ENCODE peak calls at places on chromosomes 4 and X, in ten cellular contexts. One of them, this sample, is unnamed. For H3K4me1, the result is how much of the 10 kb centered on the place peaks cover.

GRCh38 chr4:175035907-175036306 is 117.7 kb downstream of the ADAM29 start:
- DNase-seq in IMR-90: no peak
- DNase-seq in upper lobe of right lung: no peak
- DNase-seq in uterus: no peak
- DNase-seq in lung: no peak
- DNase-seq in effector memory CD4-positive, alpha-beta T cell: no peak
- DNase-seq in ascending aorta: no peak
- DNase-seq in right cardiac atrium: no peak
- DNase-seq in ovary: no peak
- DNase-seq in mammary epithelial cell: peak
- DNase-seq in this sample: no peak

GRCh38 chr4:3834186-3834920 is 68.2 kb downstream of the ADRA2C start:
- DNase-seq in IMR-90: no peak
- DNase-seq in upper lobe of right lung: no peak
- DNase-seq in uterus: no peak
- DNase-seq in lung: no peak
- DNase-seq in effector memory CD4-positive, alpha-beta T cell: no peak
- DNase-seq in ascending aorta: no peak
- DNase-seq in right cardiac atrium: peak
- DNase-seq in ovary: no peak
- DNase-seq in mammary epithelial cell: no peak
- DNase-seq in this sample: no peak

GRCh38 chr4:135236035-135236434 is 1034.4 kb upstream of the PABPC4L start:
- DNase-seq in IMR-90: no peak
- DNase-seq in upper lobe of right lung: no peak
- DNase-seq in uterus: no peak
- DNase-seq in lung: no peak
- DNase-seq in effector memory CD4-positive, alpha-beta T cell: no peak
- DNase-seq in ascending aorta: no peak
- DNase-seq in right cardiac atrium: no peak
- DNase-seq in ovary: no peak
- DNase-seq in mammary epithelial cell: no peak
- DNase-seq in this sample: no peak

GRCh38 chrX:71565634-71566033 is 12.6 kb upstream of the GCNA start:
- DNase-seq in IMR-90: no peak
- DNase-seq in upper lobe of right lung: no peak
- DNase-seq in uterus: no peak
- DNase-seq in lung: no peak
- DNase-seq in effector memory CD4-positive, alpha-beta T cell: no peak
- DNase-seq in ascending aorta: no peak
- DNase-seq in right cardiac atrium: no peak
- DNase-seq in ovary: no peak
- DNase-seq in mammary epithelial cell: no peak
- DNase-seq in this sample: no peak

GRCh38 chr4:128427832-128428366 is 140.3 kb upstream of the PGRMC2 start:
- DNase-seq in IMR-90: peak
- DNase-seq in upper lobe of right lung: peak
- DNase-seq in uterus: no peak
- DNase-seq in lung: peak
- DNase-seq in effector memory CD4-positive, alpha-beta T cell: no peak
- DNase-seq in ascending aorta: no peak
- DNase-seq in right cardiac atrium: no peak
- DNase-seq in ovary: no peak
- DNase-seq in mammary epithelial cell: peak
- DNase-seq in this sample: peak

GRCh38 chr4:55426518-55426917 is 30.8 kb downstream of the TMEM165 start:
- DNase-seq in IMR-90: no peak
- DNase-seq in upper lobe of right lung: no peak
- DNase-seq in uterus: no peak
- DNase-seq in lung: no peak
- DNase-seq in effector memory CD4-positive, alpha-beta T cell: no peak
- DNase-seq in ascending aorta: no peak
- DNase-seq in right cardiac atrium: no peak
- DNase-seq in ovary: no peak
- DNase-seq in mammary epithelial cell: no peak
- DNase-seq in this sample: no peak

GRCh38 chr4:158624889-158625478 is 46.7 kb downstream of the C4orf46 start:
- DNase-seq in IMR-90: peak
- DNase-seq in upper lobe of right lung: no peak
- DNase-seq in uterus: peak
- DNase-seq in lung: no peak
- DNase-seq in effector memory CD4-positive, alpha-beta T cell: no peak
- DNase-seq in ascending aorta: no peak
- DNase-seq in right cardiac atrium: no peak
- DNase-seq in ovary: no peak
- DNase-seq in mammary epithelial cell: peak
- DNase-seq in this sample: no peak

GRCh38 chrX:75642811-75643361 is 120.0 kb upstream of the ZDHHC15 start:
- DNase-seq in IMR-90: no peak
- DNase-seq in upper lobe of right lung: no peak
- DNase-seq in uterus: no peak
- DNase-seq in lung: no peak
- DNase-seq in effector memory CD4-positive, alpha-beta T cell: no peak
- DNase-seq in ascending aorta: no peak
- DNase-seq in right cardiac atrium: no peak
- DNase-seq in ovary: no peak
- DNase-seq in mammary epithelial cell: no peak
- DNase-seq in this sample: no peak

GRCh38 chr4:127140306-127140705 is 492.5 kb upstream of the INTU start:
- DNase-seq in IMR-90: peak
- DNase-seq in upper lobe of right lung: no peak
- DNase-seq in uterus: no peak
- DNase-seq in lung: no peak
- DNase-seq in effector memory CD4-positive, alpha-beta T cell: no peak
- DNase-seq in ascending aorta: no peak
- DNase-seq in right cardiac atrium: no peak
- DNase-seq in ovary: no peak
- DNase-seq in mammary epithelial cell: peak
- DNase-seq in this sample: no peak

GRCh38 chrX:35711281-35711680 is 86.9 kb upstream of the MAGEB16 start:
- DNase-seq in IMR-90: no peak
- DNase-seq in upper lobe of right lung: no peak
- DNase-seq in uterus: no peak
- DNase-seq in lung: no peak
- DNase-seq in effector memory CD4-positive, alpha-beta T cell: no peak
- DNase-seq in ascending aorta: no peak
- DNase-seq in right cardiac atrium: no peak
- DNase-seq in ovary: no peak
- DNase-seq in mammary epithelial cell: no peak
- DNase-seq in this sample: no peak

GRCh38 chr4:27062256-27062655 is 201.6 kb downstream of the STIM2 start:
- DNase-seq in IMR-90: no peak
- DNase-seq in upper lobe of right lung: no peak
- DNase-seq in uterus: no peak
- DNase-seq in lung: no peak
- DNase-seq in effector memory CD4-positive, alpha-beta T cell: no peak
- DNase-seq in ascending aorta: no peak
- DNase-seq in right cardiac atrium: no peak
- DNase-seq in ovary: no peak
- DNase-seq in mammary epithelial cell: no peak
- DNase-seq in this sample: no peak

GRCh38 chrX:29652484-29652883 is 562.9 kb upstream of the MAGEB2 start:
- DNase-seq in IMR-90: peak
- DNase-seq in upper lobe of right lung: no peak
- DNase-seq in uterus: no peak
- DNase-seq in lung: no peak
- DNase-seq in effector memory CD4-positive, alpha-beta T cell: no peak
- DNase-seq in ascending aorta: no peak
- DNase-seq in right cardiac atrium: no peak
- DNase-seq in ovary: no peak
- DNase-seq in mammary epithelial cell: peak
- DNase-seq in this sample: no peak

GRCh38 chr4:128600996-128601857 is 208.3 kb upstream of the JADE1 start:
- DNase-seq in IMR-90: peak
- DNase-seq in upper lobe of right lung: peak
- DNase-seq in uterus: peak
- DNase-seq in lung: peak
- DNase-seq in effector memory CD4-positive, alpha-beta T cell: no peak
- DNase-seq in ascending aorta: no peak
- DNase-seq in right cardiac atrium: peak
- DNase-seq in ovary: peak
- DNase-seq in mammary epithelial cell: peak
- DNase-seq in this sample: peak

GRCh38 chr4:86055898-86056297 is 304.0 kb downstream of the MAPK10 start:
- DNase-seq in IMR-90: peak
- DNase-seq in upper lobe of right lung: no peak
- DNase-seq in uterus: no peak
- DNase-seq in lung: no peak
- DNase-seq in effector memory CD4-positive, alpha-beta T cell: no peak
- DNase-seq in ascending aorta: no peak
- DNase-seq in right cardiac atrium: no peak
- DNase-seq in ovary: no peak
- DNase-seq in mammary epithelial cell: peak
- DNase-seq in this sample: no peak

GRCh38 chr4:40221744-40222143 is 24.9 kb downstream of the RHOH start:
- DNase-seq in IMR-90: no peak
- DNase-seq in upper lobe of right lung: no peak
- DNase-seq in uterus: no peak
- DNase-seq in lung: no peak
- DNase-seq in effector memory CD4-positive, alpha-beta T cell: no peak
- DNase-seq in ascending aorta: no peak
- DNase-seq in right cardiac atrium: no peak
- DNase-seq in ovary: no peak
- DNase-seq in mammary epithelial cell: no peak
- DNase-seq in this sample: no peak
- H3K4me1 ChIP-seq in IMR-90: under half
- H3K4me1 ChIP-seq in upper lobe of right lung: under half
- H3K4me1 ChIP-seq in uterus: under half
- H3K4me1 ChIP-seq in lung: under half
- H3K4me1 ChIP-seq in effector memory CD4-positive, alpha-beta T cell: half or more
- H3K4me1 ChIP-seq in ascending aorta: under half
- H3K4me1 ChIP-seq in right cardiac atrium: under half
- H3K4me1 ChIP-seq in ovary: under half
- H3K4me1 ChIP-seq in mammary epithelial cell: under half
- H3K4me1 ChIP-seq in this sample: under half

GRCh38 chr4:153527690-153528089 is 61.5 kb downstream of the TMEM131L start:
- DNase-seq in IMR-90: no peak
- DNase-seq in upper lobe of right lung: no peak
- DNase-seq in uterus: no peak
- DNase-seq in lung: no peak
- DNase-seq in effector memory CD4-positive, alpha-beta T cell: no peak
- DNase-seq in ascending aorta: no peak
- DNase-seq in right cardiac atrium: no peak
- DNase-seq in ovary: no peak
- DNase-seq in mammary epithelial cell: no peak
- DNase-seq in this sample: no peak

GRCh38 chr4:153530284-153530995 is 64.3 kb downstream of the TMEM131L start:
- DNase-seq in IMR-90: no peak
- DNase-seq in upper lobe of right lung: no peak
- DNase-seq in uterus: no peak
- DNase-seq in lung: no peak
- DNase-seq in effector memory CD4-positive, alpha-beta T cell: no peak
- DNase-seq in ascending aorta: no peak
- DNase-seq in right cardiac atrium: no peak
- DNase-seq in ovary: no peak
- DNase-seq in mammary epithelial cell: no peak
- DNase-seq in this sample: peak

GRCh38 chr4:153530996-153531375 is 64.8 kb downstream of the TMEM131L start:
- DNase-seq in IMR-90: no peak
- DNase-seq in upper lobe of right lung: no peak
- DNase-seq in uterus: no peak
- DNase-seq in lung: no peak
- DNase-seq in effector memory CD4-positive, alpha-beta T cell: no peak
- DNase-seq in ascending aorta: no peak
- DNase-seq in right cardiac atrium: no peak
- DNase-seq in ovary: no peak
- DNase-seq in mammary epithelial cell: no peak
- DNase-seq in this sample: no peak

GRCh38 chr4:153529646-153530045 is 63.5 kb downstream of the TMEM131L start:
- DNase-seq in IMR-90: peak
- DNase-seq in upper lobe of right lung: no peak
- DNase-seq in uterus: no peak
- DNase-seq in lung: no peak
- DNase-seq in effector memory CD4-positive, alpha-beta T cell: no peak
- DNase-seq in ascending aorta: no peak
- DNase-seq in right cardiac atrium: no peak
- DNase-seq in ovary: no peak
- DNase-seq in mammary epithelial cell: no peak
- DNase-seq in this sample: no peak

GRCh38 chr4:153528705-153529493 is 62.7 kb downstream of the TMEM131L start:
- DNase-seq in IMR-90: no peak
- DNase-seq in upper lobe of right lung: no peak
- DNase-seq in uterus: no peak
- DNase-seq in lung: no peak
- DNase-seq in effector memory CD4-positive, alpha-beta T cell: no peak
- DNase-seq in ascending aorta: no peak
- DNase-seq in right cardiac atrium: no peak
- DNase-seq in ovary: no peak
- DNase-seq in mammary epithelial cell: no peak
- DNase-seq in this sample: no peak
- H3K4me1 ChIP-seq in IMR-90: under half
- H3K4me1 ChIP-seq in upper lobe of right lung: under half
- H3K4me1 ChIP-seq in uterus: under half
- H3K4me1 ChIP-seq in lung: under half
- H3K4me1 ChIP-seq in effector memory CD4-positive, alpha-beta T cell: half or more
- H3K4me1 ChIP-seq in ascending aorta: under half
- H3K4me1 ChIP-seq in right cardiac atrium: under half
- H3K4me1 ChIP-seq in ovary: under half
- H3K4me1 ChIP-seq in mammary epithelial cell: under half
- H3K4me1 ChIP-seq in this sample: under half

GRCh38 chr4:53477666-53478065 is 100.2 kb downstream of the FIP1L1 start:
- DNase-seq in IMR-90: peak
- DNase-seq in upper lobe of right lung: no peak
- DNase-seq in uterus: no peak
- DNase-seq in lung: no peak
- DNase-seq in effector memory CD4-positive, alpha-beta T cell: no peak
- DNase-seq in ascending aorta: no peak
- DNase-seq in right cardiac atrium: no peak
- DNase-seq in ovary: no peak
- DNase-seq in mammary epithelial cell: no peak
- DNase-seq in this sample: no peak
- H3K4me1 ChIP-seq in IMR-90: under half
- H3K4me1 ChIP-seq in upper lobe of right lung: under half
- H3K4me1 ChIP-seq in uterus: under half
- H3K4me1 ChIP-seq in lung: under half
- H3K4me1 ChIP-seq in effector memory CD4-positive, alpha-beta T cell: under half
- H3K4me1 ChIP-seq in ascending aorta: under half
- H3K4me1 ChIP-seq in right cardiac atrium: under half
- H3K4me1 ChIP-seq in ovary: under half
- H3K4me1 ChIP-seq in mammary epithelial cell: half or more
- H3K4me1 ChIP-seq in this sample: under half

DNA sequence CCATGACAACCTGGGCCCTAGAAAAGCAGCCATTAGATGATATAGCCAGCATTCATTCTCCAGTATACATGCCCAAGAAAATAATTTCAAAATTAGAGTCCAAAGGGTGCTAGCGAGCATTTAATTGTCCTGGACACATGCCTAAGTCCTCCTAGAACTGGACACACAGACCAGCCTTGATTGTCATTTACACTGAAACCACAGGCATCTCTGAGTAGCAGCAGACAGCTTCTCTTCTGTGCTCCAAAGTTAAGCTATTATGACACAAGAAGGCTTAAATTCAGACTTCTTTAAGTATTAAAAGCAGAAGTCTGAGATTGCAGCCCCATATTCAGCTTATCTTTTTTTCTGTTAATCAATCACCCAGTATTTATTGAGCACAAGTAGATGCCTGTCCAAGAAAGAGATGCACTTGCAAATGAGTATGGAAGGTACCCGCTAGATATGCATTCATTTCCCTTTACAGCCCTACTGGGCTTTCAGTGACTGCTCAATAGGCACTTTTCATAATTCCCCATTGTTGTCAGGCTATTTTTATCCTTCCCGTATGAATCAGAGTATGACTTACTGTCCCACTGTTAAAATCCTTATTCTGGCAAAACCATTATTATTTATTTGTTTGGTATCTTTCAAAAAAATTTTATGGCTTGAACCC is 374.1 kb downstream of the FBXW7 start:
- DNase-seq in IMR-90: no peak
- DNase-seq in upper lobe of right lung: no peak
- DNase-seq in uterus: no peak
- DNase-seq in lung: no peak
- DNase-seq in effector memory CD4-positive, alpha-beta T cell: no peak
- DNase-seq in ascending aorta: no peak
- DNase-seq in right cardiac atrium: no peak
- DNase-seq in ovary: no peak
- DNase-seq in mammary epithelial cell: peak
- DNase-seq in this sample: no peak
- H3K4me1 ChIP-seq in IMR-90: under half
- H3K4me1 ChIP-seq in upper lobe of right lung: under half
- H3K4me1 ChIP-seq in uterus: under half
- H3K4me1 ChIP-seq in lung: under half
- H3K4me1 ChIP-seq in effector memory CD4-positive, alpha-beta T cell: under half
- H3K4me1 ChIP-seq in ascending aorta: under half
- H3K4me1 ChIP-seq in right cardiac atrium: under half
- H3K4me1 ChIP-seq in ovary: under half
- H3K4me1 ChIP-seq in mammary epithelial cell: under half
- H3K4me1 ChIP-seq in this sample: under half